ENCODE peak calls at places on chromosomes 5 and 9, in five cellular contexts. S, O, L, C and F are unnamed samples.

GRCh38 chr5:135246923-135247795 is 151.9 kb downstream of the MACROH2A1 start:
- DNase-seq in S (peak), O (no peak), L (no peak), C (no peak), F (peak)

GRCh38 chr5:6585939-6586646 is 46.8 kb downstream of the NSUN2 start:
- DNase-seq in S (no peak), O (no peak), L (no peak), C (no peak), F (no peak)

GRCh38 chr5:86885489-86886225 is 267.9 kb downstream of the COX7C start:
- DNase-seq in S (no peak), O (no peak), L (no peak), C (no peak), F (no peak)

GRCh38 chr5:169805527-169805934 is 168.5 kb downstream of the DOCK2 start:
- DNase-seq in S (no peak), O (no peak), L (no peak), C (peak), F (no peak)

GRCh38 chr5:90968319-90968718 is 409.7 kb downstream of the ADGRV1 start:
- DNase-seq in S (peak), O (no peak), L (no peak), C (no peak), F (no peak)

GRCh38 chr9:92656537-92656925 is 13.4 kb downstream of the IPPK start:
- DNase-seq in S (no peak), O (no peak), L (no peak), C (no peak), F (no peak)

GRCh38 chr5:55231476-55232193 is 1.8 kb downstream of the CCNO start:
- DNase-seq in S (no peak), O (no peak), L (no peak), C (no peak), F (no peak)

GRCh38 chr5:78803386-78803785 is 154.8 kb upstream of the LHFPL2 start:
- DNase-seq in S (no peak), O (no peak), L (no peak), C (no peak), F (no peak)

GRCh38 chr9:14692536-14692917 is 705 bp downstream of the ZDHHC21 start:
- DNase-seq in S (peak), O (no peak), L (no peak), C (no peak), F (no peak)

GRCh38 chr9:86953181-86953580 is 5.9 kb upstream of the GAS1 start:
- DNase-seq in S (no peak), O (no peak), L (no peak), C (no peak), F (no peak)

GRCh38 chr5:124677376-124677998 is 69.0 kb downstream of the ZNF608 start:
- DNase-seq in S (peak), O (no peak), L (no peak), C (no peak), F (no peak)

GRCh38 chr9:28105001-28105400 is 531.7 kb upstream of the C9orf72 start:
- DNase-seq in S (no peak), O (no peak), L (no peak), C (no peak), F (no peak)

GRCh38 chr9:110891760-110892159 is 146.5 kb downstream of the LPAR1 start:
- DNase-seq in S (no peak), O (no peak), L (no peak), C (no peak), F (no peak)

GRCh38 chr5:178203670-178204204 is 596 bp upstream of the HNRNPAB start:
- DNase-seq in S (no peak), O (no peak), L (no peak), C (no peak), F (no peak)

GRCh38 chr5:74318985-74319563 is 321.5 kb downstream of the ENC1 start:
- DNase-seq in S (peak), O (no peak), L (no peak), C (no peak), F (no peak)

GRCh38 chr9:89719202-89719601 is 114.4 kb downstream of the GADD45G start:
- DNase-seq in S (no peak), O (no peak), L (no peak), C (no peak), F (no peak)

GRCh38 chr5:155089649-155090048 is 76.1 kb downstream of the KIF4B start:
- DNase-seq in S (peak), O (no peak), L (no peak), C (no peak), F (no peak)

GRCh38 chr9:100884518-100884917 is 144.0 kb upstream of the PLPPR1 start:
- DNase-seq in S (no peak), O (no peak), L (no peak), C (no peak), F (no peak)

GRCh38 chr5:135534609-135535419 is 950 bp downstream of the NEUROG1 start:
- DNase-seq in S (no peak), O (no peak), L (no peak), C (no peak), F (no peak)

GRCh38 chr5:5882706-5883105 is 460.2 kb downstream of the ICE1 start:
- DNase-seq in S (no peak), O (no peak), L (no peak), C (no peak), F (no peak)

GRCh38 chr5:32129074-32129598 is 45.0 kb downstream of the GOLPH3 start:
- DNase-seq in S (no peak), O (no peak), L (no peak), C (no peak), F (no peak)

GRCh38 chr9:129777769-129778130 is 24.9 kb upstream of the PTGES start:
- DNase-seq in S (no peak), O (no peak), L (no peak), C (no peak), F (no peak)

GRCh38 chr5:114361724-114362196 is at the start of gene KCNN2:
- DNase-seq in S (peak), O (no peak), L (no peak), C (no peak), F (no peak)

GRCh38 chr5:131530706-131531331 is 104.2 kb downstream of the RAPGEF6 start:
- DNase-seq in S (peak), O (no peak), L (no peak), C (no peak), F (no peak)

GRCh38 chr5:159208508-159209437 is 580 bp downstream of the RNF145 start:
- DNase-seq in S (peak), O (no peak), L (no peak), C (no peak), F (no peak)